ENCODE peak calls at places on chromosomes 1 and 21, in five cellular contexts. H is heart left ventricle, F is HEK293T, N is cardiac fibroblast, T is HCEC 1CT. E is an unnamed sample.
A peak's percentile ranks its signal among the peaks of the same experiment; 100 is the strongest.

GRCh38 chr1:54405894-54406293 is 300 bp downstream of the SSBP3 start:
- DNase-seq in H (peak; percentile 38), F (no peak), N (no peak), T (no peak), E (peak; percentile 43)

GRCh38 chr1:48471103-48471502 is 901 bp downstream of the SPATA6 start:
- DNase-seq in H (no peak), F (no peak), N (peak; percentile 27), T (no peak), E (peak; percentile 4)

GRCh38 chr1:20250346-20250989 is 40.2 kb upstream of the VWA5B1 start:
- DNase-seq in H (peak; percentile 34), F (no peak), N (peak; percentile 43), T (peak; percentile 45), E (no peak)

GRCh38 chr1:3738943-3739342 is 13.3 kb upstream of the CCDC27 start:
- DNase-seq in H (peak; percentile 10), F (no peak), N (no peak), T (no peak), E (no peak)

GRCh38 chr1:6282577-6283270 is 21.8 kb upstream of the GPR153 start:
- DNase-seq in H (no peak), F (no peak), N (no peak), T (no peak), E (no peak)

GRCh38 chr1:151157067-151157531 is 650 bp downstream of the TNFAIP8L2 start:
- DNase-seq in H (no peak), F (no peak), N (no peak), T (no peak), E (no peak)

GRCh38 chr1:34199927-34200326 is 23.2 kb downstream of the C1orf94 start:
- DNase-seq in H (no peak), F (no peak), N (no peak), T (no peak), E (no peak)

GRCh38 chr1:33562563-33562962 is 90.1 kb downstream of the ZSCAN20 start:
- DNase-seq in H (no peak), F (no peak), N (no peak), T (no peak), E (no peak)

GRCh38 chr1:86018311-86018923 is 138.2 kb downstream of the COL24A1 start:
- DNase-seq in H (no peak), F (peak; percentile 39), N (peak; percentile 45), T (peak; percentile 35), E (peak; percentile 35)

GRCh38 chr1:218872026-218872425 is 301.7 kb upstream of the LYPLAL1 start:
- DNase-seq in H (no peak), F (no peak), N (no peak), T (no peak), E (no peak)

GRCh38 chr1:118556936-118557335 is 371.9 kb upstream of the SPAG17 start:
- DNase-seq in H (no peak), F (no peak), N (no peak), T (no peak), E (no peak)

GRCh38 chr1:232620356-232620841 is 9.5 kb downstream of the SIPA1L2 start:
- DNase-seq in H (peak; percentile 80), F (no peak), N (peak; percentile 96), T (no peak), E (no peak)

GRCh38 chr1:211632808-211633522 is 42.5 kb downstream of the NEK2 start:
- DNase-seq in H (peak; percentile 87), F (no peak), N (peak; percentile 80), T (no peak), E (no peak)

GRCh38 chr1:61887921-61888564 is 145.8 kb downstream of the PATJ start:
- DNase-seq in H (no peak), F (peak; percentile 38), N (peak; percentile 35), T (no peak), E (no peak)

GRCh38 chr1:244150665-244151064 is 99.6 kb downstream of the ZBTB18 start:
- DNase-seq in H (no peak), F (no peak), N (no peak), T (no peak), E (no peak)

GRCh38 chr1:116628448-116628847 is 39.1 kb downstream of the IGSF3 start:
- DNase-seq in H (no peak), F (no peak), N (no peak), T (no peak), E (no peak)

GRCh38 chr21:37631319-37632117 is 264.9 kb downstream of the DYRK1A start:
- DNase-seq in H (no peak), F (no peak), N (no peak), T (no peak), E (no peak)

GRCh38 chr1:59100975-59101374 is 195.9 kb upstream of the FGGY start:
- DNase-seq in H (no peak), F (no peak), N (no peak), T (no peak), E (no peak)

GRCh38 chr1:92990828-92991227 is 29.6 kb upstream of the DIPK1A start:
- DNase-seq in H (no peak), F (no peak), N (no peak), T (no peak), E (no peak)

GRCh38 chr1:3233031-3233430 is 164.0 kb downstream of the PRDM16 start:
- DNase-seq in H (no peak), F (no peak), N (no peak), T (no peak), E (no peak)